ENCODE peak calls at places on chromosomes 3 and 15, in ten cellular contexts. T, I, H, A, Y, B, P, U, D and W are unnamed samples. For H3K36me3, the result is how much of the 10 kb centered on the place peaks cover.

GRCh38 chr3:167858865-167859264 is 123.3 kb downstream of the SERPINI1 start:
- DNase-seq in Y (no peak), T (no peak), B (no peak), A (no peak), P (no peak), U (no peak), I (no peak), H (no peak), D (no peak), W (no peak)

GRCh38 chr3:184693011-184693975 is 18.6 kb downstream of the MAGEF1 start:
- DNase-seq in Y (no peak), B (no peak), T (no peak), H (no peak), P (no peak), A (no peak), I (no peak), D (no peak), U (no peak), W (no peak)

GRCh38 chr3:162292409-162292808 is 795.8 kb downstream of the OTOL1 start:
- DNase-seq in I (no peak), Y (peak), B (no peak), H (no peak), T (no peak), D (no peak), P (no peak), U (no peak), A (no peak), W (no peak)

GRCh38 chr15:65032823-65033537 is 3.5 kb upstream of the MTFMT start:
- DNase-seq in H (peak), I (no peak), U (peak), T (peak), P (peak), B (peak), D (peak), A (peak), Y (peak), W (peak)

GRCh38 chr3:25428003-25428861 is at the start of gene RARB:
- DNase-seq in P (no peak), B (peak), U (peak), T (peak), A (peak), D (peak), I (no peak), Y (peak), H (peak), W (no peak)

GRCh38 chr15:74768099-74768770 is 13.6 kb upstream of the CSK start:
- DNase-seq in P (no peak), D (no peak), T (no peak), B (no peak), A (no peak), Y (no peak), U (no peak), H (no peak), I (no peak), W (no peak)

GRCh38 chr3:120435621-120436020 is 15.2 kb downstream of the FSTL1 start:
- DNase-seq in H (no peak), I (no peak), B (no peak), U (no peak), Y (peak), T (no peak), A (no peak), P (peak), D (no peak), W (no peak)

GRCh38 chr3:101859882-101860281 is 10.6 kb downstream of the NFKBIZ start:
- DNase-seq in A (no peak), Y (peak), P (no peak), D (no peak), H (no peak), B (no peak), I (no peak), T (no peak), U (no peak), W (no peak)

GRCh38 chr15:77083381-77084160 is 12.7 kb upstream of the TSPAN3 start:
- DNase-seq in T (peak), D (peak), B (no peak), Y (peak), P (no peak), I (peak), H (peak), U (no peak), A (peak), W (peak)

GRCh38 chr3:109241459-109241858 is 74.9 kb downstream of the DPPA2 start:
- DNase-seq in A (no peak), T (no peak), Y (no peak), I (no peak), D (no peak), U (no peak), B (peak), P (no peak), H (no peak), W (no peak)

GRCh38 chr15:58957101-58957973 is 23.9 kb upstream of the SLTM start:
- DNase-seq in H (peak), B (peak), Y (peak), I (no peak), D (no peak), A (peak), T (no peak), U (peak), P (peak), W (peak)

GRCh38 chr3:45608885-45609284 is 14.3 kb downstream of the LIMD1 start:
- DNase-seq in D (no peak), A (no peak), Y (peak), I (no peak), P (no peak), T (no peak), H (no peak), U (no peak), B (no peak), W (no peak)

GRCh38 chr3:10006048-10006761 is 19.6 kb upstream of the EMC3 start:
- DNase-seq in A (no peak), B (no peak), P (no peak), D (no peak), T (no peak), U (no peak), Y (peak), I (no peak), H (no peak), W (no peak)

GRCh38 chr3:113746955-113747718 is at the start of gene ATP6V1A:
- DNase-seq in H (peak), U (peak), I (no peak), T (peak), B (no peak), Y (no peak), P (no peak), D (peak), A (no peak), W (no peak)

GRCh38 chr3:196144383-196145105 is 62.7 kb upstream of the TFRC start:
- DNase-seq in T (no peak), U (peak), Y (peak), B (no peak), A (no peak), I (no peak), P (no peak), H (no peak), D (no peak), W (no peak)

GRCh38 chr3:95923496-95924210 is 890.7 kb upstream of the EPHA6 start:
- DNase-seq in D (no peak), I (no peak), A (no peak), U (peak), B (no peak), T (no peak), Y (peak), H (peak), P (no peak), W (no peak)

GRCh38 chr15:45457641-45458539 is 64.7 kb downstream of the SLC30A4 start:
- DNase-seq in B (peak), Y (peak), H (peak), D (no peak), T (peak), I (peak), A (peak), U (peak), P (peak), W (peak)

GRCh38 chr15:87619161-87619960 is 637.2 kb downstream of the NTRK3 start:
- DNase-seq in B (no peak), A (no peak), T (no peak), Y (peak), P (no peak), U (peak), D (peak), H (no peak), I (no peak), W (no peak)

GRCh38 chr15:101609742-101610627 is 42.2 kb downstream of the TM2D3 start:
- DNase-seq in B (no peak), U (no peak), P (no peak), D (no peak), I (no peak), Y (no peak), H (no peak), T (no peak), A (no peak), W (no peak)

GRCh38 chr3:152176241-152176640 is 92.5 kb upstream of the MBNL1 start:
- DNase-seq in B (no peak), A (no peak), P (no peak), I (no peak), U (no peak), D (no peak), Y (peak), T (no peak), H (no peak), W (no peak)

GRCh38 chr15:45326776-45327175 is 51.6 kb downstream of the GATM start:
- DNase-seq in I (no peak), U (no peak), A (no peak), T (no peak), D (no peak), P (no peak), Y (no peak), H (no peak), B (no peak), W (no peak)

GRCh38 chr15:93438310-93438709 is 349.3 kb upstream of the RGMA start:
- DNase-seq in D (no peak), A (no peak), U (no peak), H (no peak), P (no peak), I (no peak), T (no peak), Y (no peak), B (no peak), W (no peak)

GRCh38 chr3:104126463-104126862 is 1240.2 kb upstream of the ALCAM start:
- DNase-seq in P (no peak), U (no peak), I (no peak), D (no peak), T (no peak), Y (no peak), H (no peak), B (no peak), A (no peak), W (no peak)

GRCh38 chr3:159914421-159914820 is 74.2 kb upstream of the IL12A start:
- DNase-seq in H (no peak), A (no peak), T (no peak), Y (no peak), I (no peak), P (no peak), U (no peak), D (no peak), B (no peak), W (no peak)

GRCh38 chr3:119939087-119939486 is 155.2 kb downstream of the GSK3B start:
- DNase-seq in P (no peak), H (no peak), T (no peak), B (no peak), I (no peak), D (no peak), Y (no peak), U (no peak), A (no peak), W (no peak)

GRCh38 chr3:140397847-140398246 is 280.0 kb upstream of the TRIM42 start:
- DNase-seq in B (no peak), H (no peak), A (no peak), T (no peak), Y (no peak), U (no peak), P (no peak), D (no peak), I (no peak), W (no peak)

GRCh38 chr3:171615742-171616141 is 155.5 kb upstream of the TNIK start:
- DNase-seq in Y (peak), D (no peak), A (no peak), U (no peak), B (no peak), I (no peak), P (no peak), H (no peak), T (no peak), W (no peak)

GRCh38 chr3:36804295-36805055 is 40.1 kb upstream of the DCLK3 start:
- DNase-seq in T (no peak), D (no peak), Y (no peak), B (peak), I (no peak), A (no peak), H (no peak), U (no peak), P (no peak), W (no peak)

GRCh38 chr3:24432989-24433388 is 61.7 kb downstream of the THRB start:
- DNase-seq in H (no peak), D (no peak), U (no peak), I (no peak), P (no peak), Y (no peak), A (no peak), T (no peak), B (no peak), W (no peak)

GRCh38 chr3:107965141-107965540 is 125.7 kb downstream of the CD47 start:
- DNase-seq in T (no peak), D (no peak), P (no peak), I (no peak), B (no peak), H (no peak), U (no peak), Y (peak), A (no peak), W (no peak)

DNA sequence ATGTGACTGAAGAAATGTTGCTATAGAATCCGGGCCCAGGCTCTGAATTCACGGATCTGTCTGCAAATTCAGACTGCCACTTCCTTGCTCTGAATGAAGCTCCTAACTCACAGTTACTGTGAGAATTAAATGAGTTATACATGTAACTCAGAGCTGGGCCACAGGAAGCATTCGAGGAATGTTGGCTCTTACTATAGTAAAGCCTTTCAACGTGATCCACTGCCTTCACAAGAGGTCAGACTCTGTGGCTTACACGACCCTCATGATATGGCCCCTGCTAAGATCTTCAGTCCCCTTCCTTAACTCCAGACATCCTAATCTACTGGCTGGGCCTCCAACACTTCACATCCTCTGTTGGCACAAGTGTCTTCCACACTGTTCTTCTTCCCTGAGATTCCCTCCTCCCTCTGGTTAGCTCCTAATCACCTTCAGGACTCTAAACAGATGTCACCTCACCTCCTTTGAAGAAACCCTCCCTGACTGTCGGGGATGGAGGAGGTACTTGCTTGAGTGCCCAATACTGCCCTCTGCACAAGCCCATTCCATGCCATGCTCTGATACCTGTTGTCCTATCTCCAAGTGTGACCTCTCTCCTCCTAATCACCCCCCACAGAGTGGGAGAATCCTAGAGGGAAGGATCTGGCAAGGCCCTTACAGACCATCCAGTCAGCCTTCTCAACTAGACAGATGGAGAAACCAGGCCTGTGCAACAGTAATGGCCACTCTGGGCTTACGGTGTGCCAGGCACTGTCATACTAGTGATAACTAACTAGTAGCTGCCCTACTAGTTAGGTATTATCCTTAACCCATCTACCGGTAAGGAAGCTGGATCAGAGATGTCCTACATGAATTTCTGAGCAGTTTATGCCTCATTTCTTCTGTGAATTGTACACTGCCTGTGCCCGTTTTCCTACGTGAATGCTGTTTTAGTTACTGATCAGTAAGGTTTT is 1.3 kb downstream of the ACTR8 start:
- DNase-seq in B (no peak), Y (peak), U (no peak), P (no peak), H (no peak), T (no peak), I (no peak), D (no peak), A (no peak), W (no peak)
- H3K36me3 ChIP-seq in B (half or more), Y (half or more), U (half or more), P (under half), H (under half), T (half or more), I (under half), D (under half), A (under half), W (under half)

DNA sequence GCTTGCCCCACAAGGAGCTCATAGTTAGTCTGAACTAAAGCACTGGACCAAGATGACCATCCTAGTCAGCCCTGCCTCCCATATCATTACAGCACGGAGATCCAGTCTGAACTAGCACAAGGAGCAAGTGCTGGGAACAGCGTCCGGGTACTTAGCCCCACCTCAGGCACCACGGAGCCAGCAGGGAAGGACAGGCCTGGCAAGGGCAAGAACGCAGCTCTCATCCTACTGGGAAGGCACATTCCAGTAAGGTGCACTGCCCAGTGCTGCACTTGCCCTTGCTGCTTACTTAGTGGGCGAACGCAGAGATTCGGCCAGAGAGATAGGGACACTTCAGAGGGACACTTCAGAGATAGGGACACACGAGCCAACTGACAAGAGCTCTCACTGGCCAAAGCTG is 27.6 kb downstream of the SEC61A1 start:
- DNase-seq in U (no peak), T (no peak), D (no peak), Y (no peak), A (no peak), H (no peak), B (no peak), P (no peak), I (no peak), W (no peak)
- H3K36me3 ChIP-seq in U (half or more), T (half or more), D (under half), Y (under half), A (under half), H (under half), B (half or more), P (under half), I (under half), W (under half)

GRCh38 chr15:22881739-22882440 is 43.4 kb downstream of the NIPA2 start:
- DNase-seq in I (no peak), Y (no peak), T (no peak), D (no peak), U (no peak), P (no peak), A (no peak), H (no peak), B (no peak), W (no peak)

GRCh38 chr15:22883196-22883595 is 44.7 kb downstream of the NIPA2 start:
- DNase-seq in H (no peak), B (no peak), Y (no peak), T (no peak), U (no peak), A (no peak), I (no peak), P (no peak), D (no peak), W (no peak)

GRCh38 chr15:22880068-22880980 is 41.9 kb downstream of the NIPA2 start:
- DNase-seq in A (no peak), T (no peak), I (no peak), H (no peak), P (no peak), D (no peak), U (no peak), Y (no peak), B (no peak), W (no peak)

GRCh38 chr15:22878103-22878502 is 39.6 kb downstream of the NIPA2 start:
- DNase-seq in B (no peak), A (no peak), D (no peak), T (no peak), P (no peak), H (no peak), I (no peak), Y (no peak), U (no peak), W (no peak)

GRCh38 chr15:22880981-22881738 is 42.7 kb downstream of the NIPA2 start:
- DNase-seq in B (no peak), P (no peak), H (peak), T (no peak), A (no peak), Y (no peak), I (no peak), U (peak), D (no peak), W (no peak)
- H3K36me3 ChIP-seq in B (under half), P (under half), H (under half), T (half or more), A (under half), Y (under half), I (under half), U (under half), D (under half), W (under half)

GRCh38 chr3:30550246-30550645 is 56.2 kb upstream of the TGFBR2 start:
- DNase-seq in T (no peak), Y (no peak), I (no peak), H (no peak), P (no peak), U (no peak), A (no peak), B (no peak), D (no peak), W (no peak)

GRCh38 chr3:30548605-30549004 is 57.8 kb upstream of the TGFBR2 start:
- DNase-seq in U (peak), P (no peak), H (no peak), Y (no peak), B (no peak), I (no peak), D (no peak), T (no peak), A (no peak), W (no peak)

GRCh38 chr3:30544811-30545210 is 61.6 kb upstream of the TGFBR2 start:
- DNase-seq in P (no peak), B (no peak), T (no peak), Y (peak), A (no peak), D (no peak), U (no peak), H (peak), I (no peak), W (no peak)

GRCh38 chr3:30549600-30549999 is 56.8 kb upstream of the TGFBR2 start:
- DNase-seq in H (no peak), D (no peak), P (no peak), T (no peak), Y (peak), A (no peak), I (no peak), B (peak), U (no peak), W (peak)

DNA sequence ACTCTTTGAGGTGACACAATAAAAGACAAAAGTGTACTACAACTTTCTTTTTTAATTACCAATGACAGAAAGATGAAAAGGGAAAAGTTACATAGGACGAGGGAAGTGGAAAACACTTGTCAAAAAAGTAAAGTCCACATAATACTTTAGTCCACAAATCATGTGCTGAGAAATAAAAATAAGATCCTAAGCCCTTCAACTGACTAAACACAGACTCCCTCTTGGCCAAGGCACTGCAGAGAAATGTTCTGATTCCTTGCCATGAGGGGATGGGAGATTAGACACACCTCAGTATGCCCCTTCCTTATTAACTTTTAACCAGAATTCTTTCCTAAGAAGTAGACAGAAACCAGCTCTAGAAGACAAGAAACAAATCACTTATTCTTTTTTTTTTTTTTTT is 59.5 kb upstream of the TGFBR2 start:
- DNase-seq in A (no peak), Y (no peak), U (no peak), D (no peak), I (no peak), B (no peak), P (no peak), H (no peak), T (no peak), W (no peak)
- H3K36me3 ChIP-seq in A (under half), Y (under half), U (under half), D (under half), I (under half), B (under half), P (under half), H (under half), T (under half), W (under half)

DNA sequence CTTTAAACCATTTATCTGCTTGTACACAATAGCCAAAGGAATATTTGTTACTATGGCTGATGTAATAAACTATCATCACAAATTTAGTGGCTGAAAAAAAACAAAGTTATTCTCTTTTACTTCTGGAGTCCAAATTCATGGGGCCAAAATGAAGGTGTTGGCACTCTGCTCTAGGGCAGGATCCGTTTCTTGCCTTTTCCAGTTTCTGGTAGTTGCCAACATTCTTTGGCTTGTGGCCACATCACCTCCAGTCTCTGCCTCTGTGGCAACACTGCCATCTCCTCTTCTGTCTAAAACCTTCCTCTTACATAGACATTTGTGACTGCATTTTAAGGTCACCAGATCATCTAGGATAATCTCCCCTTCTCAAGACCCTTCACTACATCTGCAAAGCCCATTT is 27.3 kb downstream of the NIT2 start:
- DNase-seq in Y (no peak), I (no peak), T (no peak), H (no peak), B (no peak), A (no peak), D (no peak), U (no peak), P (no peak), W (no peak)
- H3K36me3 ChIP-seq in Y (under half), I (under half), T (half or more), H (under half), B (half or more), A (under half), D (under half), U (under half), P (under half), W (under half)